ENCODE peak calls at places on chromosomes 5 and 9, in ten cellular contexts. F is stimulated activated CD4-positive, alpha-beta T cell treated with anti-CD3 and anti-CD28 coated beads, Interleukin-2, amount 100 ng/mL, for 48 hours; T is pons; N is sciatic nerve; H is ureter; R is left colon; U is keratinocyte; X is mesothelial cell of epicardium; M is activated T-cell treated with anti-CD3 and anti-CD28 coated beads, Interleukin-2, amount 50 U/mL, for 72 hours; P is lower lobe of right lung. V is an unnamed sample.

GRCh38 chr9:73118898-73119554 is 32.6 kb upstream of the ANXA1 start:
- DNase-seq in P (no peak), M (no peak), F (no peak), U (peak; percentile 80), N (no peak), T (no peak), R (no peak), X (no peak), H (no peak), V (no peak)

GRCh38 chr9:129398901-129399300 is 220.8 kb upstream of the IER5L start:
- DNase-seq in N (peak; percentile 48), U (no peak), M (no peak), R (no peak), X (no peak), P (no peak), H (no peak), T (no peak), F (no peak), V (no peak)

GRCh38 chr5:174559141-174559540 is 165.2 kb upstream of the MSX2 start:
- DNase-seq in U (peak; percentile 61), M (no peak), F (no peak), R (no peak), P (no peak), N (no peak), T (no peak), H (no peak), X (no peak), V (no peak)

GRCh38 chr5:154523704-154524103 is 45.7 kb upstream of the HAND1 start:
- DNase-seq in H (no peak), F (no peak), T (no peak), N (no peak), R (no peak), U (no peak), P (no peak), X (no peak), M (no peak), V (no peak)

GRCh38 chr9:133750927-133751649 is 12.9 kb upstream of the SARDH start:
- DNase-seq in M (no peak), R (no peak), U (no peak), N (no peak), T (no peak), H (peak; percentile 22), F (no peak), X (no peak), P (no peak), V (no peak)

GRCh38 chr9:83410701-83411100 is 127.5 kb downstream of the FRMD3 start:
- DNase-seq in H (no peak), N (no peak), U (no peak), T (no peak), X (no peak), F (no peak), M (no peak), R (no peak), P (no peak), V (no peak)

GRCh38 chr9:114721491-114722362 is 39.7 kb upstream of the TEX48 start:
- DNase-seq in T (no peak), U (no peak), H (peak; percentile 68), P (no peak), F (no peak), X (no peak), R (no peak), M (no peak), N (no peak), V (no peak)

GRCh38 chr9:89246840-89247239 is 64.2 kb upstream of the CKS2 start:
- DNase-seq in N (no peak), F (no peak), X (no peak), H (no peak), U (no peak), P (no peak), R (no peak), T (no peak), M (no peak), V (no peak)

GRCh38 chr9:69744688-69745380 is 15.0 kb downstream of the PTAR1 start:
- DNase-seq in M (no peak), T (no peak), R (no peak), H (no peak), N (no peak), U (no peak), P (no peak), X (no peak), F (no peak), V (no peak)

GRCh38 chr5:173895766-173896165 is 7.6 kb downstream of the CPEB4 start:
- DNase-seq in N (no peak), M (no peak), X (no peak), H (no peak), F (no peak), U (no peak), R (no peak), P (no peak), T (no peak), V (no peak)

GRCh38 chr9:106828965-106829364 is 34.0 kb upstream of the ZNF462 start:
- DNase-seq in N (no peak), R (no peak), H (no peak), F (no peak), T (no peak), X (no peak), P (no peak), U (no peak), M (no peak), V (no peak)

GRCh38 chr5:113678924-113679575 is 165.6 kb downstream of the YTHDC2 start:
- DNase-seq in T (peak; percentile 64), F (peak; percentile 11), M (peak; percentile 49), N (no peak), H (no peak), R (peak; percentile 5), P (no peak), U (no peak), X (peak; percentile 54), V (no peak)

GRCh38 chr5:53318303-53318702 is 162.1 kb upstream of the FST start:
- DNase-seq in H (no peak), X (no peak), P (no peak), T (no peak), R (no peak), M (no peak), N (no peak), F (no peak), U (no peak), V (no peak)